ENCODE peak calls at places on chromosomes 6 and 20, in ten cellular contexts. J is cardiac fibroblast; W is stimulated activated CD4-positive, alpha-beta T cell treated with anti-CD3 and anti-CD28 coated beads, Interleukin-15, amount 100 ng/mL, for 24 hours; O is GM04504; F is stimulated activated CD8-positive, alpha-beta memory T cell treated with anti-CD3 and anti-CD28 coated beads, Interleukin-12 subunit alpha, Interleukin-12 subunit beta, amount 100 ng/mL, for 4 hours; N is activated naive CD4-positive, alpha-beta T cell treated with Interleukin-2 at 50 U/mL for 16 hours; P is PC-3; D is T-helper 1 cell; L is aorta; Y is kidney epithelial cell. K is an unnamed sample.

GRCh38 chr6:27865952-27866369 is 46.2 kb downstream of the OR2B2 start:
- DNase-seq in J (no peak), W (peak), O (no peak), F (no peak), N (peak), P (peak), D (peak), L (no peak), Y (no peak), K (no peak)

GRCh38 chr20:10843161-10843711 is 169.4 kb upstream of the JAG1 start:
- DNase-seq in J (no peak), W (no peak), O (no peak), F (no peak), N (no peak), P (no peak), D (no peak), L (no peak), Y (no peak), K (no peak)

GRCh38 chr20:4465855-4466545 is 255.7 kb upstream of the PRND start:
- DNase-seq in J (no peak), W (no peak), O (no peak), F (no peak), N (no peak), P (no peak), D (no peak), L (no peak), Y (no peak), K (no peak)

GRCh38 chr20:62310757-62311121 is 7.9 kb downstream of the ADRM1 start:
- DNase-seq in J (no peak), W (no peak), O (no peak), F (no peak), N (no peak), P (no peak), D (no peak), L (no peak), Y (no peak), K (no peak)

GRCh38 chr6:138286698-138287097 is 68.4 kb upstream of the PBOV1 start:
- DNase-seq in J (no peak), W (no peak), O (no peak), F (no peak), N (no peak), P (no peak), D (no peak), L (no peak), Y (no peak), K (no peak)

GRCh38 chr6:42451595-42452170 is at the start of gene TRERF1:
- DNase-seq in J (peak), W (peak), O (no peak), F (peak), N (peak), P (peak), D (peak), L (peak), Y (no peak), K (no peak)

GRCh38 chr20:46802696-46803445 is 91.8 kb upstream of the EYA2 start:
- DNase-seq in J (no peak), W (no peak), O (no peak), F (no peak), N (no peak), P (no peak), D (no peak), L (no peak), Y (no peak), K (no peak)

GRCh38 chr6:170294813-170295518 is 4.1 kb upstream of the DLL1 start:
- DNase-seq in J (no peak), W (no peak), O (no peak), F (no peak), N (no peak), P (no peak), D (no peak), L (no peak), Y (no peak), K (no peak)

GRCh38 chr6:27684264-27685211 is 211.6 kb upstream of the ZNF184 start:
- DNase-seq in J (peak), W (peak), O (no peak), F (peak), N (peak), P (peak), D (peak), L (no peak), Y (no peak), K (no peak)

GRCh38 chr20:64212750-64213149 is 42.8 kb upstream of the PCMTD2 start:
- DNase-seq in J (peak), W (no peak), O (peak), F (no peak), N (no peak), P (no peak), D (no peak), L (no peak), Y (no peak), K (peak)

GRCh38 chr20:32663704-32664351 is 9.9 kb downstream of the C20orf203 start:
- DNase-seq in J (no peak), W (no peak), O (no peak), F (no peak), N (no peak), P (no peak), D (no peak), L (no peak), Y (no peak), K (no peak)

GRCh38 chr6:22873531-22874136 is 304.3 kb downstream of the HDGFL1 start:
- DNase-seq in J (peak), W (no peak), O (no peak), F (no peak), N (no peak), P (no peak), D (no peak), L (no peak), Y (no peak), K (no peak)

GRCh38 chr6:131831392-131831791 is 23.6 kb downstream of the ENPP1 start:
- DNase-seq in J (peak), W (no peak), O (peak), F (no peak), N (no peak), P (peak), D (no peak), L (no peak), Y (no peak), K (no peak)

GRCh38 chr20:4180355-4180754 is 165.0 kb upstream of the RNF24 start:
- DNase-seq in J (no peak), W (no peak), O (no peak), F (no peak), N (no peak), P (no peak), D (no peak), L (no peak), Y (no peak), K (no peak)

GRCh38 chr6:25118038-25118437 is 161.1 kb upstream of the CARMIL1 start:
- DNase-seq in J (no peak), W (no peak), O (no peak), F (no peak), N (no peak), P (no peak), D (no peak), L (no peak), Y (no peak), K (no peak)

GRCh38 chr6:109271622-109272021 is 110.6 kb downstream of the CD164 start:
- DNase-seq in J (no peak), W (no peak), O (no peak), F (no peak), N (no peak), P (no peak), D (no peak), L (no peak), Y (no peak), K (no peak)

GRCh38 chr6:87789198-87789899 is 87.3 kb upstream of the AKIRIN2 start:
- DNase-seq in J (peak), W (no peak), O (peak), F (no peak), N (no peak), P (peak), D (no peak), L (no peak), Y (peak), K (no peak)

GRCh38 chr6:48069280-48069679 is 41.7 kb downstream of the PTCHD4 start:
- DNase-seq in J (no peak), W (no peak), O (no peak), F (no peak), N (no peak), P (no peak), D (no peak), L (no peak), Y (no peak), K (no peak)

GRCh38 chr20:56945057-56945456 is 316.0 kb downstream of the TFAP2C start:
- DNase-seq in J (no peak), W (no peak), O (peak), F (no peak), N (no peak), P (peak), D (no peak), L (no peak), Y (no peak), K (no peak)